ENCODE peak calls at places on chromosomes 11 and 22, in nine cellular contexts. H is transverse colon, E is sigmoid colon, F is HL-60, Y is HCT116, K is stomach, N is breast epithelium, A is endothelial cell of umbilical vein, S is Panc1. T is an unnamed sample.

GRCh38 chr11:69114362-69114761 is 41.4 kb upstream of the SMIM38 start:
- DNase-seq in Y (no peak), E (no peak), A (no peak), H (no peak), S (no peak), F (no peak), K (no peak), N (no peak), T (no peak)

GRCh38 chr11:118791961-118792578 is 1.1 kb upstream of the DDX6 start:
- DNase-seq in K (peak), H (peak), E (peak), F (no peak), N (no peak), Y (no peak), S (no peak), A (no peak), T (peak)

GRCh38 chr22:29524440-29525191 is 28.9 kb downstream of the THOC5 start:
- DNase-seq in E (no peak), Y (no peak), N (no peak), S (peak), H (peak), A (peak), K (peak), F (no peak), T (peak)

GRCh38 chr22:37232140-37232998 is 11.7 kb downstream of the RAC2 start:
- DNase-seq in F (no peak), Y (no peak), N (no peak), E (no peak), S (no peak), H (peak), K (no peak), A (no peak), T (no peak)

GRCh38 chr11:98434296-98434695 is 586.5 kb upstream of the CNTN5 start:
- DNase-seq in K (no peak), H (no peak), F (no peak), E (no peak), S (no peak), A (no peak), Y (no peak), N (no peak), T (no peak)

GRCh38 chr11:128576555-128576954 is 10.8 kb downstream of the ETS1 start:
- DNase-seq in S (no peak), Y (no peak), N (no peak), E (peak), F (no peak), K (no peak), H (no peak), A (peak), T (no peak)

GRCh38 chr11:13126430-13126829 is 117.3 kb downstream of the RASSF10 start:
- DNase-seq in H (no peak), S (no peak), Y (no peak), E (no peak), F (no peak), K (peak), A (no peak), N (no peak), T (no peak)

GRCh38 chr22:32910358-32910757 is 108.9 kb downstream of the TIMP3 start:
- DNase-seq in F (no peak), A (no peak), S (no peak), Y (no peak), E (no peak), H (no peak), K (no peak), N (no peak), T (no peak)

GRCh38 chr11:41110527-41110926 is 348.9 kb downstream of the LRRC4C start:
- DNase-seq in F (no peak), E (no peak), Y (no peak), S (no peak), A (no peak), H (no peak), N (no peak), K (no peak), T (no peak)

GRCh38 chr11:29310016-29310415 is 706.8 kb downstream of the KCNA4 start:
- DNase-seq in F (no peak), E (no peak), A (peak), K (no peak), N (no peak), S (no peak), Y (no peak), H (no peak), T (no peak)

GRCh38 chr11:68038718-68039525 is at the start of gene TCIRG1:
- DNase-seq in K (peak), F (peak), Y (peak), E (peak), H (peak), S (no peak), N (peak), A (peak), T (peak)

GRCh38 chr11:8792636-8793035 is 110.0 kb downstream of the RPL27A start:
- DNase-seq in A (no peak), K (no peak), N (no peak), E (no peak), S (no peak), H (no peak), F (no peak), Y (no peak), T (no peak)

GRCh38 chr22:46065733-46066454 is 84.4 kb upstream of the PPARA start:
- DNase-seq in N (no peak), Y (no peak), A (no peak), E (no peak), S (no peak), H (no peak), F (no peak), K (no peak), T (no peak)
- H3K27ac ChIP-seq in N (peak), Y (peak), A (peak), E (peak), S (peak), H (peak), F (peak), K (peak), T (peak)

DNA sequence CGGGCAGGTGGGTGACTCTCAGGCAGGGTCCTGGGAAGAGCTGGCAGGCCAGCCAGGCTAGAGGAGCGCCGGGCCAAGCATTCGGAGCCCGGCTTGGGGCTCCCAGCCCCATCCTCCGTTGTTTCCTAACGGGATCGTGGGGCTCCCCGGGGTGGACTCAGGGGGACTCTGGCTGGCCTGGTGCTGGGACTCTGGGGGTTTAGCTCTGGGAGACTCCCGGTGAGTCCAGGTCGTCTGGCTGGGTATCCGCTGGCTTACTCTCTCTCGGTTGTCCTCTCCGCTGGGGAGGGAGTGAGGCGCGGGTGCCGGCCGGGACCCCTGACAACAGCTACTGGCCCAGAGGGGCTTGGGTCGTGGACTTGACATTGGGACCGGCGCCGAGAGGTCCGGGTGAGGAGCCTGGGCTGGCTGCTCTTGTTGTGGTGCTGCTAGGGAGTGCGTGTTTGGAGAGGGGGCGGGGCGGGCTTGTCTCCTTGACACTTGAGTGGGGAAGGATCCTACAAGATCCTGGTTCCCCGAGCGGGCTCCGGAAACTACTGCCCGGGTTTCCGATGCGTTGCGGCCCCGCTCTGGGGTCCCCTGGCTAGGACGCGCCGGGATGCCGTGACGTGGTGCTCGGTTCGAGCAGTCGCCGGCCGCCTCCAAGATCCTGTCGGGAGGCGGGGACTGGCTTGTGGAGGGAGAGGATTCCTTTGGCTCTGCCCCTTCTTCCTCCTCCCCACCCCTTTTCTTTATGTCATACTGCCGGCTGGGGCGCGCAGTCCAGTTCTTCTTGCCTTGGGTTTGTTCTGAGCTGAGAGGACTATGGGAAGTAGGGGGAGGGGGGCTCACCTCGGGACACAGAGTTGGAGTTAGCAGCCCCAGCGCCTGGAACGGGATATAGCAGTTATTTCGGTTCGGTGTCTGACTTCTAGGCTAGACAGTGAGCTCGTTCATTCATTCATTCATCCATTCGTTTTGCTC is 585 bp downstream of the EMSY start:
- DNase-seq in F (peak), N (peak), H (peak), A (peak), Y (peak), E (peak), K (peak), S (peak), T (peak)
- TF ChIP-seq POLR2AphosphoS5 in F (no peak), N (no peak), H (peak), A (peak), Y (peak), E (peak), K (peak), S (peak), T (peak)

GRCh38 chr22:22555596-22555995 is 3.5 kb downstream of the PRAME start:
- DNase-seq in S (no peak), A (no peak), N (no peak), Y (no peak), E (no peak), H (no peak), K (no peak), F (no peak), T (no peak)
- TF ChIP-seq CTCF in S (no peak), A (no peak), N (no peak), Y (no peak), E (no peak), H (no peak), K (no peak), F (no peak), T (no peak)

GRCh38 chr11:74020537-74020936 is 11.7 kb upstream of the UCP3 start:
- DNase-seq in H (no peak), K (no peak), A (no peak), E (no peak), Y (no peak), N (no peak), S (no peak), F (no peak), T (no peak)
- H3K27ac ChIP-seq in H (peak), K (peak), A (no peak), E (peak), Y (no peak), N (peak), S (no peak), F (peak), T (no peak)